ENCODE peak calls at places on chromosome 7, in seven cellular contexts. T, F, S, U, J, Q and M are unnamed samples.

GRCh38 chr7:73995330-73995729 is 32.6 kb upstream of the ELN start:
- DNase-seq in T (no peak), F (no peak), S (no peak), U (no peak), J (no peak), Q (no peak), M (no peak)

GRCh38 chr7:81469299-81470083 is 300.4 kb downstream of the HGF start:
- DNase-seq in T (no peak), F (no peak), S (no peak), U (no peak), J (no peak), Q (no peak), M (no peak)

GRCh38 chr7:2373124-2373556 is 18.5 kb downstream of the EIF3B start:
- DNase-seq in T (no peak), F (no peak), S (no peak), U (no peak), J (no peak), Q (no peak), M (no peak)

GRCh38 chr7:132825222-132825621 is 249.0 kb upstream of the PLXNA4 start:
- DNase-seq in T (no peak), F (no peak), S (no peak), U (no peak), J (no peak), Q (no peak), M (peak; percentile 35)

GRCh38 chr7:85931919-85932318 is 711.8 kb upstream of the GRM3 start:
- DNase-seq in T (no peak), F (no peak), S (no peak), U (no peak), J (no peak), Q (no peak), M (no peak)

GRCh38 chr7:54653905-54654304 is 105.1 kb downstream of the SEC61G start:
- DNase-seq in T (no peak), F (no peak), S (no peak), U (no peak), J (no peak), Q (no peak), M (no peak)

GRCh38 chr7:132049462-132050304 is 493.3 kb upstream of the PODXL start:
- DNase-seq in T (peak; percentile 11), F (peak; percentile 54), S (peak; percentile 60), U (peak; percentile 32), J (no peak), Q (peak; percentile 71), M (no peak)

GRCh38 chr7:134991469-134992339 is 5.4 kb downstream of the AGBL3 start:
- DNase-seq in T (no peak), F (no peak), S (no peak), U (peak; percentile 25), J (no peak), Q (peak; percentile 51), M (no peak)

GRCh38 chr7:131302876-131303707 is 24.6 kb upstream of the MKLN1 start:
- DNase-seq in T (no peak), F (peak; percentile 64), S (peak; percentile 66), U (peak; percentile 48), J (no peak), Q (peak; percentile 56), M (no peak)